ENCODE peak calls at places on chromosome 2, in five cellular contexts. One of them, this sample, is unnamed.

GRCh38 chr2:132668986-132669853 is 785 bp downstream of the LYPD1 start:
- DNase-seq in ascending aorta: no peak
- DNase-seq in coronary artery: no peak
- DNase-seq in stomach: no peak
- DNase-seq in choroid plexus epithelial cell: no peak
- DNase-seq in this sample: no peak

GRCh38 chr2:20577495-20578235 is 73.2 kb downstream of the HS1BP3 start:
- DNase-seq in ascending aorta: no peak
- DNase-seq in coronary artery: no peak
- DNase-seq in stomach: no peak
- DNase-seq in choroid plexus epithelial cell: no peak
- DNase-seq in this sample: peak; percentile 99

GRCh38 chr2:120272763-120273481 is 20.3 kb downstream of the RALB start:
- DNase-seq in ascending aorta: no peak
- DNase-seq in coronary artery: no peak
- DNase-seq in stomach: no peak
- DNase-seq in choroid plexus epithelial cell: peak; percentile 46
- DNase-seq in this sample: no peak

GRCh38 chr2:217937446-217937845 is 65.3 kb downstream of the TNS1 start:
- DNase-seq in ascending aorta: no peak
- DNase-seq in coronary artery: no peak
- DNase-seq in stomach: peak; percentile 47
- DNase-seq in choroid plexus epithelial cell: no peak
- DNase-seq in this sample: no peak

GRCh38 chr2:122491011-122491410 is 735.6 kb downstream of the TSN start:
- DNase-seq in ascending aorta: no peak
- DNase-seq in coronary artery: no peak
- DNase-seq in stomach: no peak
- DNase-seq in choroid plexus epithelial cell: no peak
- DNase-seq in this sample: peak; percentile 45

GRCh38 chr2:209753020-209753419 is 18.6 kb upstream of the UNC80 start:
- DNase-seq in ascending aorta: no peak
- DNase-seq in coronary artery: no peak
- DNase-seq in stomach: no peak
- DNase-seq in choroid plexus epithelial cell: no peak
- DNase-seq in this sample: no peak

GRCh38 chr2:222946700-222947278 is 86.0 kb downstream of the ACSL3 start:
- DNase-seq in ascending aorta: no peak
- DNase-seq in coronary artery: no peak
- DNase-seq in stomach: no peak
- DNase-seq in choroid plexus epithelial cell: no peak
- DNase-seq in this sample: no peak

GRCh38 chr2:172777431-172777830 is 41.8 kb downstream of the RAPGEF4 start:
- DNase-seq in ascending aorta: no peak
- DNase-seq in coronary artery: no peak
- DNase-seq in stomach: no peak
- DNase-seq in choroid plexus epithelial cell: peak; percentile 17
- DNase-seq in this sample: no peak

GRCh38 chr2:99507964-99508818 is 18.4 kb upstream of the REV1 start:
- DNase-seq in ascending aorta: no peak
- DNase-seq in coronary artery: no peak
- DNase-seq in stomach: no peak
- DNase-seq in choroid plexus epithelial cell: no peak
- DNase-seq in this sample: no peak

GRCh38 chr2:133484106-133484505 is 84.2 kb downstream of the NCKAP5 start:
- DNase-seq in ascending aorta: no peak
- DNase-seq in coronary artery: no peak
- DNase-seq in stomach: no peak
- DNase-seq in choroid plexus epithelial cell: no peak
- DNase-seq in this sample: no peak

DNA sequence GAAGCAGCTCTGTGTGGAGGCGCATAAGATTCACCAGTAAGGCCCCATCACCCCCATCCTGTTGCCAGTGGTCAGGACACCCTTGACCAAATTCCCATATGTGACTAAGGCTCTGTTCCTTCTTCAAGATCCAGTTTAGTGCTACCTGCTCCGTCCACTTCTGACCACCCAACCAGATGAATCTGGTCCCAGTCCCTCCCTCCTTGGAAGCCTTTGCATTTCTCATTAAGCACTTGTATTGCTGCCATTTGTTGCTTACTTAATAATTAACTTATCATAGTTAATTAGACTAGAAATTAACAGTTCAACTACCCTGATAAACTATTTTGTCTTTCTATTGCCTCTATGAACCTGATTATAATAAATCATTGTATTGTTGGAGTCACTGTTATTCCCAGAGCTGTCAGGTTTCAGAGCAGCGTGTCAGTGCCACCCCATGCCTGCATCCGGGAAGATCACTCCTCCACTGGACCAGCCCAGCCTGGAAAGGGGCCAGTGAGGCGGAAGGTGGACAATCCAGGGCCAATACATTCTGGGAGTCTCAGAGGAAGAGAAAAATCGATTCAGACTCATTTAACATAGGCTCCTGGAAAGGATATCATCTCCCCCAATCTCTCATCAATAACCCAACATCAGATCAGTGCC is 9.5 kb upstream of the NAT8 start:
- DNase-seq in ascending aorta: no peak
- DNase-seq in coronary artery: no peak
- DNase-seq in stomach: no peak
- DNase-seq in choroid plexus epithelial cell: no peak
- DNase-seq in this sample: no peak
- TF ChIP-seq CTCF in ascending aorta: no peak
- TF ChIP-seq CTCF in coronary artery: no peak
- TF ChIP-seq CTCF in stomach: no peak
- TF ChIP-seq CTCF in choroid plexus epithelial cell: no peak
- TF ChIP-seq CTCF in this sample: no peak

DNA sequence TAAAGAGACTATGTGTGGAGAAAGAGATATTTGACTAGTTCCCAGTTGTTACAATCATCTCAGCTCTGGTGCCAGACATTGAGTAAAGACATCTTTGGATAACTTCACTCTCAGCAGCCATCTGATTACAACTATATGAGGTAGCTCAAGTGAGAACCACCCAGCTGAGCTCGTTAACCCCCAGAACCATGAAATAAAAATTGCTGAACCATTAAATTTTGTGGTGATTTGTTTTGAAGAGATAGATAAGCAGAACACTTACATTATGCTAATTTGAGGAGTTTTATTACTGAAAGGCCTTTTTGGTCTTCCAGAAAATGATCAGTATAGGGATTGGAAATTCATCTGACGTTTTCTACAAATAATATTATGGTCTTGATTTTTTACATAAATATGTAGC is 101.1 kb downstream of the PMS1 start:
- DNase-seq in ascending aorta: no peak
- DNase-seq in coronary artery: no peak
- DNase-seq in stomach: no peak
- DNase-seq in choroid plexus epithelial cell: no peak
- DNase-seq in this sample: no peak
- H3K4me3 ChIP-seq in ascending aorta: no peak overlapping the region
- H3K4me3 ChIP-seq in coronary artery: no peak overlapping the region
- H3K4me3 ChIP-seq in stomach: no peak overlapping the region
- H3K4me3 ChIP-seq in choroid plexus epithelial cell: no peak overlapping the region
- H3K4me3 ChIP-seq in this sample: no peak overlapping the region

DNA sequence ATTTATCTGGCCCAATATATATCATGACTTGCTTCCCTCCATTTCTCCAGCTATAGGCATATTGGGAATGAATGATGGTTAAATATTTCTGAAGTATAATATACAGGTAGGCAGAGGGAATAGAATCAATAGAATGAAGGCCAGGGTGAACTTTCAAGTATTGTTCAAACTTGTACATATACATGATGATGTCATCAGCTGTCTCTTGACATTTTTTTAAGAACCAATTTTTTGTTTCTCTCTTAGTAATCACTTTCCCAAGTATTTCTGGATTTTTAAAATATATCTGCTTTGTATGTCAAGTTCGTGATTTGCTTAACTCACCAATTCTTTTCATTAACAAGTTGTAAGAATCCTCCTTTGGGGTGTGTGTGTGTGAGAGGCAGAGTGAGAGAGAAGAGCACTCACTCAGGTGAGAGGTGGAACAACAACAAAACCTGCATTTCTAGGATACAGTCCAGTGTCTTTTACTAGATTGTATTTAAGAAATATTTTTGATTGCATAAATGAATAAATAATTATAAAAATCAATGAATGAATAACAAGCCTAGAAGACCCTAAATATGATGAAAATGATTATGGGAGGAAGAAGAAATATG is 1239.1 kb downstream of the LRP1B start:
- DNase-seq in ascending aorta: no peak
- DNase-seq in coronary artery: no peak
- DNase-seq in stomach: no peak
- DNase-seq in choroid plexus epithelial cell: no peak
- DNase-seq in this sample: peak; percentile 28
- TF ChIP-seq CTCF in ascending aorta: no peak
- TF ChIP-seq CTCF in coronary artery: no peak
- TF ChIP-seq CTCF in stomach: no peak
- TF ChIP-seq CTCF in choroid plexus epithelial cell: peak; percentile 34
- TF ChIP-seq CTCF in this sample: peak; percentile 55

DNA sequence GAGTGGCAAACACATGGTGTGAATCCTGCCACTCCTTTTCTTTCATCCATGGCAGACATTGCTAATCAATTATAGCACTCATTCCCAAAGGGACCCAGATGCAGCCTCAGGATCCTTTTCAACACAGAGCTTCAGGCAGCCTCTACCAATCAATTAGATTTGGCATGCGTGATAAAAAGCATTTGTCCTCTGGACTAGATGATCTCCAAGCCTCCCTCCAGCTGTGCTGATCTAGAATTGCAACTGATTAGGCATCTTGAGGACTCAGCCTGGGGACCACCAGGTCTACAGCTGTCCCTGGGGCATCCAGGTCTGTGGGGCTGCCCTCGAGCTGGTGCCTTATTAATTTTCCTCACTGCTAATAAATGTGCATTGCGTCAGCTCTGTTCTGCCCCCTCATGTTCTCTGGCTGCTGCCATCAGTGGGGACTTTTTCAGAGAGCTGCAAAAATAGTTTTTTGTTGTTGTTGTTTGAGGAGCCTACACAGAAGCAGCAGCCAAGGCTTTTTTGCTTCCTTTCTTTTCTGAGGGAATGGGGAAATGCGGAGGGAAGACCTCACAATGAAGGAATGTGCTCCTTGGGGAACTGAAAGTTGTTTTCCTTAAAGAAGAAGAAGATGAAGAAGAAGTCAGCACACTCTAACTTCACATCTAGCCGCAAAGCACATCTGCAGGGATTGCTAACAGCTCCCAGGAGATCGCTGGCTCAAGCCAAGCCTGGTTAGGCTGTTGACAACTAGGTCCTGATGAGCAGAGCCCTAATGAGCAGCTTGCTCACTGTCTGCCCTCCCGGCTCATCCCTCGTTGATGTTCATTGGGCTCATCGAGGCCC is 8.8 kb upstream of the ATOH8 start:
- DNase-seq in ascending aorta: peak; percentile 87
- DNase-seq in coronary artery: no peak
- DNase-seq in stomach: no peak
- DNase-seq in choroid plexus epithelial cell: peak; percentile 89
- DNase-seq in this sample: no peak
- H3K4me3 ChIP-seq in ascending aorta: no peak overlapping the region
- H3K4me3 ChIP-seq in coronary artery: peak overlapping the region; percentile 34
- H3K4me3 ChIP-seq in stomach: no peak overlapping the region
- H3K4me3 ChIP-seq in choroid plexus epithelial cell: peak overlapping the region; percentile 1
- H3K4me3 ChIP-seq in this sample: no peak overlapping the region

DNA sequence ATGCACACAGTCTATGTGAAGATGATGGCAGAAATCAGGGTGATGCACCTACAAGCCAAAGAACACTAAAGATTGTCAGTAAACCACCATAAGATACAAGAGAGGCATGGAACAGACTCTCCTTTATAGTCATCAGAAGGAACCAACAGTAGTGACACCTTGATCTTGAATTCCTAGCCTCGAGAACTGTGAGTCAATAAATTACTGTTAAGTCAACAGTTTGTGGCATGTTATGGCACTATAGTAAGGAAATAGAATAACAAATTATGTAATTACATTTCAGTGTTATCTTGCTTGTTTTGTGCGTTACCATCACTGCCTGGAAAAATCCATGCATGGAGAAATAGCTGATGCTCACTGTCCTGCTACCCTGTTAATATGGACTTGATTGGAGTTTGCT is 110.2 kb upstream of the LRP1B start:
- DNase-seq in ascending aorta: no peak
- DNase-seq in coronary artery: no peak
- DNase-seq in stomach: no peak
- DNase-seq in choroid plexus epithelial cell: no peak
- DNase-seq in this sample: peak; percentile 55
- TF ChIP-seq CTCF in ascending aorta: no peak
- TF ChIP-seq CTCF in coronary artery: no peak
- TF ChIP-seq CTCF in stomach: no peak
- TF ChIP-seq CTCF in choroid plexus epithelial cell: no peak
- TF ChIP-seq CTCF in this sample: no peak

GRCh38 chr2:171318463-171318934 is 115.3 kb downstream of the METTL8 start:
- DNase-seq in ascending aorta: no peak
- DNase-seq in coronary artery: no peak
- DNase-seq in stomach: no peak
- DNase-seq in choroid plexus epithelial cell: no peak
- DNase-seq in this sample: no peak
- H3K4me3 ChIP-seq in ascending aorta: no peak overlapping the region
- H3K4me3 ChIP-seq in coronary artery: no peak overlapping the region
- H3K4me3 ChIP-seq in stomach: no peak overlapping the region
- H3K4me3 ChIP-seq in choroid plexus epithelial cell: no peak overlapping the region
- H3K4me3 ChIP-seq in this sample: no peak overlapping the region

GRCh38 chr2:11482473-11483031 is 16.6 kb upstream of the E2F6 start:
- DNase-seq in ascending aorta: no peak
- DNase-seq in coronary artery: no peak
- DNase-seq in stomach: no peak
- DNase-seq in choroid plexus epithelial cell: no peak
- DNase-seq in this sample: no peak
- TF ChIP-seq CTCF in ascending aorta: no peak
- TF ChIP-seq CTCF in coronary artery: no peak
- TF ChIP-seq CTCF in stomach: no peak
- TF ChIP-seq CTCF in choroid plexus epithelial cell: no peak
- TF ChIP-seq CTCF in this sample: no peak

GRCh38 chr2:85575739-85576138 is 1.6 kb upstream of the VAMP8 start:
- DNase-seq in ascending aorta: no peak
- DNase-seq in coronary artery: no peak
- DNase-seq in stomach: no peak
- DNase-seq in choroid plexus epithelial cell: no peak
- DNase-seq in this sample: no peak

GRCh38 chr2:85578243-85579180 is 1.1 kb downstream of the VAMP8 start:
- DNase-seq in ascending aorta: peak; percentile 75
- DNase-seq in coronary artery: no peak
- DNase-seq in stomach: peak; percentile 63
- DNase-seq in choroid plexus epithelial cell: no peak
- DNase-seq in this sample: no peak

GRCh38 chr2:85577386-85578242 is at the start of gene VAMP8:
- DNase-seq in ascending aorta: no peak
- DNase-seq in coronary artery: no peak
- DNase-seq in stomach: peak; percentile 87
- DNase-seq in choroid plexus epithelial cell: no peak
- DNase-seq in this sample: peak; percentile 91

GRCh38 chr2:85579266-85579935 is 2.0 kb downstream of the VAMP8 start:
- DNase-seq in ascending aorta: no peak
- DNase-seq in coronary artery: no peak
- DNase-seq in stomach: no peak
- DNase-seq in choroid plexus epithelial cell: no peak
- DNase-seq in this sample: no peak

DNA sequence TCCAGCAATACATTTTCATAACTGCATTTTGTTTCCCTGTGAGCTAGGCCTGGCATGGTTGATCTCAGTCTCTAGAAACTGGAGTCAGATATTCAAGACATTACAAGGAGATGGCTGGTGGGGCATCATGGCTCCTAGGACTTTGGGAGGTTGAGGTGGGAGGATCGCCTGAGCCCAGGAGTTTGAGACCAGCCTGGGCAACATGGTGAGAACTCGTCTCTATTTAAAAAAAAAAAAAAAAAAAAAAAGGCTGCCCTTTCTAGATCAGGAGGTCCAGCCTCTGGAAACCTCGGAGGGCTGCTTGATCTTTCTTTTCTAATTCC is 362 bp upstream of the VAMP8 start:
- DNase-seq in ascending aorta: no peak
- DNase-seq in coronary artery: no peak
- DNase-seq in stomach: no peak
- DNase-seq in choroid plexus epithelial cell: no peak
- DNase-seq in this sample: no peak
- H3K4me3 ChIP-seq in ascending aorta: no peak overlapping the region
- H3K4me3 ChIP-seq in coronary artery: no peak overlapping the region
- H3K4me3 ChIP-seq in stomach: peak overlapping the region; percentile 49
- H3K4me3 ChIP-seq in choroid plexus epithelial cell: no peak overlapping the region
- H3K4me3 ChIP-seq in this sample: no peak overlapping the region

This sample was measured in epithelial cell of esophagus.